ENCODE peak calls at places on chromosomes 13 and 19, in five cellular contexts. F is dorsolateral prefrontal cortex, U is endothelial cell, G is neural progenitor cell, A is colonic mucosa. M is an unnamed sample.

GRCh38 chr13:78022164-78022877 is 103.7 kb upstream of the EDNRB start:
- DNase-seq in F (peak), U (peak), G (no peak), A (peak), M (no peak)

GRCh38 chr19:29918891-29919290 is 23.1 kb upstream of the URI1 start:
- DNase-seq in F (no peak), U (no peak), G (no peak), A (no peak), M (no peak)

GRCh38 chr13:78047151-78047550 is 128.5 kb upstream of the EDNRB start:
- DNase-seq in F (no peak), U (no peak), G (no peak), A (no peak), M (no peak)

GRCh38 chr13:71316964-71317363 is 550.0 kb downstream of the DACH1 start:
- DNase-seq in F (no peak), U (no peak), G (no peak), A (no peak), M (no peak)

GRCh38 chr19:33376423-33376822 is 2.9 kb downstream of the CEBPG start:
- DNase-seq in F (no peak), U (no peak), G (no peak), A (peak), M (peak)

GRCh38 chr13:35164324-35164932 is 222.4 kb downstream of the NBEA start:
- DNase-seq in F (no peak), U (no peak), G (peak), A (no peak), M (no peak)

GRCh38 chr19:43735957-43736356 is 18.8 kb downstream of the SMG9 start:
- DNase-seq in F (no peak), U (no peak), G (no peak), A (no peak), M (no peak)

GRCh38 chr13:28110414-28110813 is 10.0 kb upstream of the FLT3 start:
- DNase-seq in F (no peak), U (no peak), G (no peak), A (no peak), M (no peak)

GRCh38 chr19:49497047-49497789 is 984 bp downstream of the RPS11 start:
- DNase-seq in F (peak), U (no peak), G (peak), A (peak), M (peak)

GRCh38 chr13:75299913-75300862 is 181.8 kb downstream of the TBC1D4 start:
- DNase-seq in F (no peak), U (no peak), G (no peak), A (no peak), M (no peak)

GRCh38 chr13:95176611-95177259 is 124.5 kb downstream of the ABCC4 start:
- DNase-seq in F (no peak), U (no peak), G (no peak), A (no peak), M (no peak)

GRCh38 chr19:18788782-18789421 is 2.2 kb downstream of the COMP start:
- DNase-seq in F (no peak), U (no peak), G (no peak), A (no peak), M (no peak)

GRCh38 chr19:12527034-12527836 is 24.0 kb downstream of the ZNF564 start:
- DNase-seq in F (no peak), U (no peak), G (peak), A (no peak), M (no peak)

GRCh38 chr19:1047696-1048147 is 7.8 kb downstream of the ABCA7 start:
- DNase-seq in F (no peak), U (no peak), G (no peak), A (peak), M (no peak)

GRCh38 chr13:113855931-113856715 is 7.8 kb downstream of the GAS6 start:
- DNase-seq in F (peak), U (no peak), G (no peak), A (no peak), M (no peak)

GRCh38 chr13:113045214-113046007 is 60.2 kb upstream of the F7 start:
- DNase-seq in F (peak), U (no peak), G (no peak), A (no peak), M (no peak)

GRCh38 chr19:17812099-17812498 is 9.2 kb downstream of the INSL3 start:
- DNase-seq in F (no peak), U (no peak), G (no peak), A (no peak), M (no peak)

GRCh38 chr13:47594833-47595232 is 406.2 kb downstream of the SUCLA2 start:
- DNase-seq in F (no peak), U (no peak), G (peak), A (no peak), M (peak)

GRCh38 chr19:6414033-6414643 is 10.5 kb downstream of the KHSRP start:
- DNase-seq in F (no peak), U (no peak), G (peak), A (no peak), M (no peak)

GRCh38 chr19:16445238-16446107 is 26.3 kb downstream of the EPS15L1 start:
- DNase-seq in F (no peak), U (no peak), G (no peak), A (no peak), M (no peak)

GRCh38 chr19:21084343-21084742 is 2.3 kb downstream of the ZNF714 start:
- DNase-seq in F (no peak), U (no peak), G (no peak), A (no peak), M (no peak)

GRCh38 chr19:996051-996838 is 4.0 kb upstream of the GRIN3B start:
- DNase-seq in F (no peak), U (no peak), G (peak), A (peak), M (peak)

GRCh38 chr13:21256351-21256761 is 79.9 kb downstream of the MRPL57 start:
- DNase-seq in F (no peak), U (no peak), G (no peak), A (no peak), M (no peak)

GRCh38 chr13:95536629-95537241 is 15.8 kb upstream of the CLDN10 start:
- DNase-seq in F (no peak), U (no peak), G (no peak), A (no peak), M (no peak)

GRCh38 chr13:101941095-101941777 is 460.6 kb downstream of the FGF14 start:
- DNase-seq in F (no peak), U (no peak), G (no peak), A (no peak), M (no peak)

GRCh38 chr13:112818040-112818697 is 128.3 kb downstream of the ATP11A start:
- DNase-seq in F (peak), U (no peak), G (no peak), A (no peak), M (no peak)

GRCh38 chr19:35272122-35272715 is 3.5 kb downstream of the USF2 start:
- DNase-seq in F (no peak), U (no peak), G (no peak), A (peak), M (no peak)

GRCh38 chr13:86760620-86761019 is 910.6 kb upstream of the SLITRK5 start:
- DNase-seq in F (no peak), U (no peak), G (no peak), A (no peak), M (no peak)

DNA sequence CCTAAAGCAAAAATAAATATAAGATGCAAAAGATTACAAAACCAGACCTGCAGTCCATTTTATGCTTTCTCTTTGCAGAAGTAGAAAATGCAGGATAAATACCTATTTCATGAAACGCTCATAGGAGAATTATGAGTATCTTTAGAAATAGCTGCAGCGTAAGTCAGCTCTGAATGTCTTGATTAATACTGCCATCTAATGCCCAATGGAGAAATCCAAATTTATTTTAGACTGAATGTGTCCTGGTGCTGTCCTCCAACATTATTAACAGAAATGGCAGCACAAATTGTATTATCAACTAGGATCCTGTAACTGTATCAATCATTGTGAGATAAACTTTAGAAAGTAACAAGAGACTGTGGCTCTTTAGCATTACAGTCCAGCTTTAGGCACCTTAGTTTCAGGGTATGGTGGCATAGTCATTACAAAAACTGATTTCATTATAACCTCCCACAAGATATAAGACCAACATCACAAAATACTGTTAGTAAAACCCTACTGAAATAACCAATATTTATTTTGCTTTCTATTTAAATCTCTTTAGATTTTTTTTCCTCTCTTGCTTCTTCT is 162.1 kb upstream of the MIR17HG start:
- DNase-seq in F (no peak), U (no peak), G (peak), A (no peak), M (no peak)
- TF ChIP-seq CTCF in F (peak), U (no peak), G (peak), A (no peak), M (no peak)

GRCh38 chr13:94173312-94173854 is 306.1 kb downstream of the DCT start:
- DNase-seq in F (no peak), U (no peak), G (no peak), A (no peak), M (no peak)
- TF ChIP-seq CTCF in F (no peak), U (no peak), G (no peak), A (no peak), M (no peak)

GRCh38 chr19:42313096-42313839 is at the start of gene TMEM145:
- DNase-seq in F (peak), U (peak), G (peak), A (no peak), M (peak)
- TF ChIP-seq CTCF in F (peak), U (no peak), G (no peak), A (no peak), M (no peak)

GRCh38 chr13:32023096-32023495 is 8.5 kb upstream of the FRY start:
- DNase-seq in F (no peak), U (no peak), G (no peak), A (no peak), M (no peak)
- TF ChIP-seq CTCF in F (no peak), U (no peak), G (no peak), A (no peak), M (no peak)

DNA sequence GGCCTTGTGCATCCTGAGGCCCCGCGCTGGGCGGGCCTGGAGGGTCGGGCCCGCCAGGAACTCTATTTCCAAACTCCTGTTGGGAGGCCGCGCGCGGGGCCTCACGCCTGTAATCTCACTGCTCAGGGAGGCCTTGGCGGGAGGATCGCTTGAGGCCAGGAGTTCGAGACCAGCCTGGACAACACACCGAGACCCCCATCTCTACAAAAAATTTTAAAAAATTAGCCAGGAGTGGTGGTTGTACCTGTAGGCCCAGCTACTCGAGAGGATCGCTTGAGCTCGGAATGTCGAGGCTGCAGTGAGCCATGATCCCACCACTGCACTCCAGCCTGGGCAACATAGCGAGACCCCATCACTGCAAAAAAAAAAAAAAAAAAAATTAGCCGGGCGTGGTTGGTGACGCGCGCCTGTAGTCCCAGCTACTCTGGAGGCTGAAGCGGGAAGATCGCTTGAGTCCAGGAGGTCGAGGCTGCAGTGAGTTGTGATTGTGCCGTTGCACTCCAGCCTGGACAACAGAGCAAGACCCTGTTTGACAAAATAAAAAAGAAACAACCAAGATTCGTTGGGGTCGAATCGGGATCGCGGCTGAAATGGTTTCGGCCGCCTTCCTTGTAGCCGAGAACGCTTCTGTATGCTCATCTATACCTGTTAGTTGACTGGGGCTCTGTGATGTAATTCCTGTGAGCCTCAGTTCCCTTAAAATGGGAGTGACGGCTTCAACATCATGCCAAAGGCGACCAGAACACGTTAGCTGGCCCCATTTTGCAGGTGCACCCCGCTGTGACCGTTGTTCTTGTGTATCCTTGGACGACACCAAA is 636 bp downstream of the SF3A2 start:
- DNase-seq in F (no peak), U (no peak), G (no peak), A (no peak), M (no peak)
- TF ChIP-seq CTCF in F (no peak), U (no peak), G (no peak), A (no peak), M (no peak)

GRCh38 chr19:5024282-5024681 is 55.4 kb downstream of the KDM4B start:
- DNase-seq in F (no peak), U (no peak), G (no peak), A (no peak), M (no peak)
- TF ChIP-seq CTCF in F (no peak), U (no peak), G (no peak), A (no peak), M (no peak)

GRCh38 chr19:45079063-45079910 is at the start of gene GEMIN7:
- DNase-seq in F (peak), U (peak), G (peak), A (peak), M (peak)
- TF ChIP-seq CTCF in F (no peak), U (no peak), G (peak), A (no peak), M (peak)

GRCh38 chr19:55315956-55316525 is 9.1 kb downstream of the TMEM150B start:
- DNase-seq in F (no peak), U (no peak), G (no peak), A (no peak), M (no peak)
- TF ChIP-seq CTCF in F (no peak), U (no peak), G (no peak), A (no peak), M (no peak)

M was measured in Calu3.